ENCODE peak calls at places on chromosomes 13 and 19, in five cellular contexts. Y is lower lobe of right lung, M is pancreas, C is Panc1, K is foreskin keratinocyte. E is an unnamed sample.

GRCh38 chr19:45382426-45382825 is 12.1 kb upstream of the ERCC2 start:
- ATAC-seq in Y (no peak), M (no peak), C (no peak), K (no peak), E (no peak)

GRCh38 chr19:7187605-7188339 is 106.4 kb downstream of the INSR start:
- ATAC-seq in Y (no peak), M (no peak), C (no peak), K (no peak), E (peak)

GRCh38 chr19:15562861-15563260 is 52.2 kb upstream of the CYP4F8 start:
- ATAC-seq in Y (no peak), M (peak), C (no peak), K (no peak), E (no peak)

GRCh38 chr19:6710273-6711077 is 10.0 kb downstream of the C3 start:
- ATAC-seq in Y (no peak), M (no peak), C (no peak), K (peak), E (no peak)

GRCh38 chr19:15782211-15782610 is 5.2 kb upstream of the OR10H5 start:
- ATAC-seq in Y (no peak), M (no peak), C (no peak), K (no peak), E (no peak)

GRCh38 chr19:48342414-48342738 is 17.0 kb downstream of the EMP3 start:
- ATAC-seq in Y (no peak), M (no peak), C (no peak), K (no peak), E (no peak)

GRCh38 chr13:39306639-39307589 is 268.7 kb downstream of the NHLRC3 start:
- ATAC-seq in Y (no peak), M (no peak), C (no peak), K (no peak), E (no peak)

GRCh38 chr13:89897681-89898080 is 1449.8 kb upstream of the MIR17HG start:
- ATAC-seq in Y (no peak), M (no peak), C (no peak), K (no peak), E (no peak)

GRCh38 chr19:31344403-31344802 is 4.8 kb downstream of the TSHZ3 start:
- ATAC-seq in Y (no peak), M (no peak), C (no peak), K (no peak), E (no peak)

GRCh38 chr19:2478756-2479555 is 3.0 kb downstream of the GADD45B start:
- ATAC-seq in Y (peak), M (peak), C (peak), K (peak), E (peak)

GRCh38 chr19:56097776-56098175 is 23.3 kb downstream of the ZNF787 start:
- ATAC-seq in Y (no peak), M (no peak), C (no peak), K (no peak), E (no peak)

GRCh38 chr13:31012285-31013024 is 80.0 kb downstream of the TEX26 start:
- ATAC-seq in Y (no peak), M (no peak), C (no peak), K (no peak), E (no peak)

GRCh38 chr19:3708207-3708931 is at the start of gene TJP3:
- ATAC-seq in Y (peak), M (peak), C (peak), K (no peak), E (no peak)

GRCh38 chr13:46369506-46370268 is 17.4 kb downstream of the RUBCNL start:
- ATAC-seq in Y (peak), M (no peak), C (no peak), K (no peak), E (peak)

GRCh38 chr19:3604987-3605343 is 1.7 kb downstream of the TBXA2R start:
- ATAC-seq in Y (no peak), M (no peak), C (no peak), K (no peak), E (no peak)

GRCh38 chr19:16191216-16191908 is 6.2 kb downstream of the FAM32A start:
- ATAC-seq in Y (no peak), M (no peak), C (peak), K (no peak), E (no peak)

GRCh38 chr13:110921695-110922094 is 6.8 kb upstream of the ANKRD10 start:
- ATAC-seq in Y (no peak), M (no peak), C (peak), K (no peak), E (no peak)

GRCh38 chr13:73542446-73542845 is 483.6 kb downstream of the KLF5 start:
- ATAC-seq in Y (peak), M (no peak), C (no peak), K (peak), E (no peak)

GRCh38 chr19:45589768-45590167 is 5.2 kb upstream of the OPA3 start:
- ATAC-seq in Y (no peak), M (no peak), C (no peak), K (no peak), E (no peak)

GRCh38 chr19:46250057-46250456 is 20.5 kb downstream of the IGFL1 start:
- ATAC-seq in Y (no peak), M (no peak), C (no peak), K (no peak), E (no peak)

GRCh38 chr13:79741006-79741405 is 260.1 kb downstream of the NDFIP2 start:
- ATAC-seq in Y (peak), M (no peak), C (no peak), K (no peak), E (no peak)

GRCh38 chr13:85582890-85583289 is 216.3 kb downstream of the SLITRK6 start:
- ATAC-seq in Y (no peak), M (no peak), C (no peak), K (peak), E (no peak)

GRCh38 chr19:16867211-16867610 is 21.6 kb upstream of the F2RL3 start:
- ATAC-seq in Y (no peak), M (no peak), C (no peak), K (no peak), E (no peak)

GRCh38 chr13:45873491-45874360 is 22.2 kb upstream of the SIAH3 start:
- ATAC-seq in Y (no peak), M (no peak), C (no peak), K (peak), E (no peak)

GRCh38 chr19:46081928-46082727 is 41.3 kb upstream of the IGFL4 start:
- ATAC-seq in Y (peak), M (no peak), C (peak), K (peak), E (no peak)

GRCh38 chr19:44576843-44577565 is 36.4 kb upstream of the IGSF23 start:
- ATAC-seq in Y (peak), M (peak), C (peak), K (peak), E (no peak)

GRCh38 chr19:58513694-58514563 is 2.1 kb upstream of the SLC27A5 start:
- ATAC-seq in Y (peak), M (peak), C (peak), K (peak), E (peak)

GRCh38 chr19:5338661-5339469 is 1.7 kb downstream of the PTPRS start:
- ATAC-seq in Y (no peak), M (no peak), C (no peak), K (no peak), E (no peak)
- TF ChIP-seq CTCF in Y (no peak), M (no peak), C (no peak), K (peak), E (no peak)

GRCh38 chr19:677201-677600 is 1.0 kb downstream of the FSTL3 start:
- ATAC-seq in Y (peak), M (no peak), C (peak), K (peak), E (peak)

GRCh38 chr19:676007-676342 is 217 bp upstream of the FSTL3 start:
- ATAC-seq in Y (no peak), M (no peak), C (no peak), K (no peak), E (peak)

GRCh38 chr19:678791-679388 is 2.7 kb downstream of the FSTL3 start:
- ATAC-seq in Y (no peak), M (no peak), C (no peak), K (no peak), E (no peak)

GRCh38 chr19:676343-677105 is at the start of gene FSTL3:
- ATAC-seq in Y (no peak), M (no peak), C (peak), K (no peak), E (no peak)

GRCh38 chr19:677601-678380 is 1.6 kb downstream of the FSTL3 start:
- ATAC-seq in Y (no peak), M (no peak), C (peak), K (peak), E (no peak)
- H3K27ac ChIP-seq in Y (peak), M (peak), C (peak), K (peak), E (peak)

GRCh38 chr13:23707674-23708073 is 137.5 kb downstream of the TNFRSF19 start:
- ATAC-seq in Y (no peak), M (no peak), C (no peak), K (peak), E (no peak)
- TF ChIP-seq CTCF in Y (peak), M (no peak), C (peak), K (peak), E (no peak)

GRCh38 chr13:59318320-59318930 is 845.3 kb downstream of the DIAPH3 start:
- ATAC-seq in Y (peak), M (peak), C (no peak), K (peak), E (no peak)

GRCh38 chr13:59312776-59313175 is 851.0 kb downstream of the DIAPH3 start:
- ATAC-seq in Y (no peak), M (no peak), C (no peak), K (no peak), E (no peak)
- H3K27ac ChIP-seq in Y (no peak), M (no peak), C (no peak), K (no peak), E (no peak)

GRCh38 chr19:29001006-29001921 is 211.7 kb downstream of the UQCRFS1 start:
- ATAC-seq in Y (no peak), M (no peak), C (no peak), K (no peak), E (no peak)

GRCh38 chr19:29002336-29002735 is 210.6 kb downstream of the UQCRFS1 start:
- ATAC-seq in Y (no peak), M (no peak), C (no peak), K (no peak), E (no peak)

GRCh38 chr19:28998974-28999373 is 214.0 kb downstream of the UQCRFS1 start:
- ATAC-seq in Y (no peak), M (no peak), C (no peak), K (no peak), E (no peak)

GRCh38 chr19:29001922-29002247 is 211.1 kb downstream of the UQCRFS1 start:
- ATAC-seq in Y (no peak), M (no peak), C (no peak), K (no peak), E (no peak)

GRCh38 chr19:28999733-29000433 is 213.1 kb downstream of the UQCRFS1 start:
- ATAC-seq in Y (no peak), M (no peak), C (no peak), K (no peak), E (no peak)
- TF ChIP-seq CTCF in Y (no peak), M (no peak), C (no peak), K (no peak), E (no peak)

GRCh38 chr13:113537909-113538688 is 46.5 kb upstream of the TFDP1 start:
- ATAC-seq in Y (no peak), M (no peak), C (no peak), K (no peak), E (no peak)

GRCh38 chr13:113538689-113539058 is 45.9 kb upstream of the TFDP1 start:
- ATAC-seq in Y (no peak), M (no peak), C (no peak), K (no peak), E (no peak)

GRCh38 chr13:113540523-113540922 is 44.0 kb upstream of the TFDP1 start:
- ATAC-seq in Y (no peak), M (no peak), C (no peak), K (no peak), E (no peak)

GRCh38 chr13:113539822-113540221 is 44.7 kb upstream of the TFDP1 start:
- ATAC-seq in Y (no peak), M (no peak), C (no peak), K (no peak), E (no peak)

DNA sequence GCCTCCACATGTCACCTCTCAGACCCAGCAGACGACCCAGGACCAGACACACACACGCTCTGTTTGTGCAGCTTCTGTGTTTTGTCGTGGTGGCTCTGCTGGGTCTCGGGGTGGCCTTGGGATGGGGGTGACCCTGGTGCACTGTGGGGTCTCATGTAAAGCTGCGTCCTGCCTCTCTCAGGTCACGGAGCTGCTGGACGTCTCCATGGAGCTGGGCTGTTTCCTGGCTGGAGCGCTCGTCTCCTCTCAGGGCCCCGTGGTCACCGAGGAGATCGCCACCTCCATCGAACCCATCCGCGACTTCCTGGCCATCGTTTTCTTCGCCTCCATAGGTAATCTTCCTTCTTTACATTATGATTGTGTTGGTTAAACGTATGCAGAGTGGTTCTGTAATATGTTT is 45.4 kb upstream of the TFDP1 start:
- ATAC-seq in Y (no peak), M (no peak), C (no peak), K (no peak), E (no peak)
- H3K27ac ChIP-seq in Y (no peak), M (no peak), C (no peak), K (no peak), E (no peak)

E was measured in gastroesophageal sphincter.